ENCODE peak calls at places on chromosome 18, in seven cellular contexts. N is HepG2; D is activated T-cell treated with anti-CD3 and anti-CD28 coated beads, Interleukin-2, amount 50 U/mL, for 48 hours; Z is HS-5; O is effector memory CD8-positive, alpha-beta T cell; U is anterior cingulate cortex; X is iris pigment epithelial cell. G is an unnamed sample.

GRCh38 chr18:57249896-57250295 is 102.5 kb upstream of the ST8SIA3 start:
- DNase-seq in X (no peak), Z (no peak), N (no peak), U (no peak), D (no peak), O (no peak), G (no peak)

GRCh38 chr18:3401669-3402620 is 48.0 kb upstream of the TGIF1 start:
- DNase-seq in Z (no peak), U (no peak), N (no peak), X (no peak), O (no peak), D (no peak), G (no peak)

GRCh38 chr18:27185897-27186296 is 789 bp upstream of the CHST9 start:
- DNase-seq in N (no peak), U (no peak), X (no peak), Z (no peak), D (no peak), O (no peak), G (no peak)

GRCh38 chr18:23876496-23876895 is 138.1 kb upstream of the TTC39C start:
- DNase-seq in Z (no peak), N (no peak), X (no peak), D (no peak), O (no peak), U (no peak), G (no peak)

GRCh38 chr18:13407484-13407883 is 188.9 kb downstream of the LDLRAD4 start:
- DNase-seq in U (no peak), O (no peak), N (no peak), X (no peak), Z (no peak), D (no peak), G (no peak)

GRCh38 chr18:14971461-14972185 is 223.7 kb downstream of the ANKRD30B start:
- DNase-seq in U (no peak), X (no peak), D (no peak), N (no peak), Z (peak), O (no peak), G (peak)

GRCh38 chr18:13612111-13612997 is 114.0 kb downstream of the FAM210A start:
- DNase-seq in O (peak), N (no peak), Z (no peak), U (peak), X (no peak), D (peak), G (no peak)

GRCh38 chr18:48376406-48376805 is 32.8 kb downstream of the ZBTB7C start:
- DNase-seq in U (no peak), Z (no peak), X (no peak), O (no peak), N (no peak), D (no peak), G (no peak)

GRCh38 chr18:12993439-12993838 is 2.3 kb downstream of the CEP192 start:
- DNase-seq in N (no peak), X (no peak), Z (no peak), O (no peak), U (no peak), D (no peak), G (no peak)